ENCODE peak calls at places on chromosomes 11 and 22, in four cellular contexts. R is B cell, Q is brain microvascular endothelial cell, G is ascending aorta. U is an unnamed sample.

GRCh38 chr11:71504526-71504925 is 22.5 kb upstream of the KRTAP5-7 start:
- DNase-seq in R (no peak), Q (no peak), G (peak), U (no peak)

GRCh38 chr11:128054323-128054910 is 532.9 kb downstream of the ETS1 start:
- DNase-seq in G (no peak), Q (no peak), R (no peak), U (no peak)

GRCh38 chr11:105860105-105860504 is 161.9 kb downstream of the MSANTD4 start:
- DNase-seq in Q (no peak), G (no peak), R (no peak), U (no peak)

GRCh38 chr22:28759861-28760560 is 12.5 kb upstream of the CCDC117 start:
- DNase-seq in G (no peak), Q (no peak), R (no peak), U (no peak)

GRCh38 chr22:50548046-50548912 is 2.6 kb downstream of the KLHDC7B start:
- DNase-seq in R (peak), G (no peak), Q (no peak), U (no peak)

GRCh38 chr11:100903284-100903683 is 216.2 kb downstream of the ARHGAP42 start:
- DNase-seq in G (no peak), Q (no peak), R (no peak), U (no peak)

GRCh38 chr11:71465054-71465453 is 12.1 kb downstream of the NADSYN1 start:
- DNase-seq in G (no peak), R (no peak), Q (no peak), U (no peak)

GRCh38 chr11:112058103-112058502 is 15.7 kb downstream of the PIH1D2 start:
- DNase-seq in G (no peak), R (no peak), Q (no peak), U (no peak)

GRCh38 chr11:123702137-123702536 is 39.3 kb downstream of the ZNF202 start:
- DNase-seq in Q (peak), G (no peak), R (no peak), U (no peak)

GRCh38 chr22:30210235-30210831 is 36.2 kb downstream of the LIF start:
- DNase-seq in G (no peak), Q (peak), R (no peak), U (no peak)

GRCh38 chr11:97502201-97502600 is 1112.4 kb downstream of the JRKL start:
- DNase-seq in G (no peak), R (no peak), Q (peak), U (no peak)

GRCh38 chr11:8080674-8081590 is at the start of gene TUB:
- DNase-seq in G (no peak), R (peak), Q (no peak), U (no peak)

GRCh38 chr22:28815101-28815500 is 14.7 kb upstream of the XBP1 start:
- DNase-seq in R (no peak), G (no peak), Q (no peak), U (no peak)

GRCh38 chr11:126840201-126840886 is 160.2 kb downstream of the KIRREL3 start:
- DNase-seq in Q (peak), R (no peak), G (no peak), U (no peak)

GRCh38 chr11:128420277-128420676 is 167.1 kb downstream of the ETS1 start:
- DNase-seq in R (no peak), Q (no peak), G (no peak), U (no peak)

GRCh38 chr11:128522943-128523518 is 64.3 kb downstream of the ETS1 start:
- DNase-seq in R (peak), Q (no peak), G (no peak), U (no peak)

GRCh38 chr22:45686842-45687241 is 15.2 kb downstream of the ATXN10 start:
- DNase-seq in G (no peak), R (no peak), Q (no peak), U (no peak)

GRCh38 chr11:105719073-105719846 is 109.4 kb downstream of the GRIA4 start:
- DNase-seq in R (no peak), Q (peak), G (no peak), U (no peak)

GRCh38 chr11:19592842-19593241 is 119.8 kb upstream of the NAV2 start:
- DNase-seq in R (no peak), Q (no peak), G (no peak), U (no peak)

GRCh38 chr11:35083181-35084061 is 55.5 kb upstream of the CD44 start:
- DNase-seq in Q (peak), R (peak), G (peak), U (peak)

GRCh38 chr22:33303109-33303508 is 244.9 kb upstream of the SYN3 start:
- DNase-seq in Q (no peak), G (no peak), R (no peak), U (no peak)

GRCh38 chr11:68002943-68003845 is 703 bp downstream of the UNC93B1 start:
- DNase-seq in Q (no peak), R (peak), G (no peak), U (no peak)

GRCh38 chr11:64639885-64640284 is 48.9 kb downstream of the SLC22A12 start:
- DNase-seq in R (no peak), Q (no peak), G (no peak), U (no peak)

GRCh38 chr11:16788141-16789060 is 50.0 kb downstream of the C11orf58 start:
- DNase-seq in Q (peak), G (peak), R (peak), U (peak)

GRCh38 chr22:44639891-44640617 is 62.0 kb upstream of the PRR5 start:
- DNase-seq in Q (no peak), G (no peak), R (no peak), U (no peak)

GRCh38 chr11:10645212-10645795 is 48.3 kb downstream of the IRAG1 start:
- DNase-seq in G (no peak), Q (no peak), R (no peak), U (no peak)

GRCh38 chr11:62245271-62245753 is 3.3 kb downstream of the SCGB1D2 start:
- DNase-seq in G (no peak), R (no peak), Q (peak), U (no peak)

GRCh38 chr11:64090811-64091516 is 55.2 kb downstream of the FLRT1 start:
- DNase-seq in Q (no peak), R (no peak), G (no peak), U (no peak)

GRCh38 chr11:65556470-65557279 is 1.5 kb downstream of the LTBP3 start:
- DNase-seq in Q (no peak), R (peak), G (no peak), U (no peak)

GRCh38 chr11:28105869-28106268 is 2.1 kb downstream of the KIF18A start:
- DNase-seq in R (no peak), G (no peak), Q (no peak), U (no peak)

GRCh38 chr11:124801014-124801413 is 808 bp upstream of the MSANTD2 start:
- DNase-seq in R (no peak), Q (peak), G (no peak), U (no peak)

GRCh38 chr22:28250036-28250695 is 331.1 kb upstream of the PITPNB start:
- DNase-seq in G (no peak), R (no peak), Q (no peak), U (no peak)

GRCh38 chr22:49753276-49753884 is 74.3 kb downstream of the BRD1 start:
- DNase-seq in Q (no peak), R (peak), G (peak), U (no peak)

GRCh38 chr11:128568166-128568778 is 19.1 kb downstream of the ETS1 start:
- DNase-seq in G (no peak), Q (no peak), R (no peak), U (no peak)

GRCh38 chr22:25113316-25113721 is 86.3 kb upstream of the CRYBB3 start:
- DNase-seq in G (no peak), Q (no peak), R (no peak), U (no peak)

DNA sequence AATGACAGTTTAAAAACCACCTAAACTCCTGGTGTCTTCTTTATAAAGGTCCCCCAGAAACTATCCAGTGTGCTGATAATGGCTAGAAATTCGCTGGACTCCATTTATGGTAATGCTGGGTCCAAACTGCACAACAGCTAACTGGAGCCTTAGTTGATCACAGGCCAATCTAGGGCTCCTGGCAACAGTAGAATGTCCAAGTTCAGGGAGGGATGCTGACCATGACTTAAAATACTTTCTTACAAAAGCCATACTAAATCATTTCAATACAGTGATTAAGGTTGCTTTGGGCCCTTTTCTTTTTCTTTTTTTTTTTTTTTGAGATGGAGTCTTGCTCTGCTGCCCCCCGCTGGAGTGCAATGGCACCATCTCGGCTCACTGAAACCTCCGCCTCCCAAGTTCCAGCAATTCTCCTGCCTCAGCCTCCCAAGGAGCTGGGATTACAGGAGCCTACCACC is 14.5 kb upstream of the GAB2 start:
- DNase-seq in Q (no peak), R (no peak), G (no peak), U (no peak)
- TF ChIP-seq CTCF in Q (peak), R (peak), G (peak), U (no peak)

GRCh38 chr22:31629741-31630184 is 32.3 kb downstream of the PISD start:
- DNase-seq in Q (no peak), G (no peak), R (no peak), U (no peak)
- TF ChIP-seq CTCF in Q (no peak), G (no peak), R (no peak), U (no peak)

GRCh38 chr11:69892237-69892985 is 73.2 kb upstream of the FGF3 start:
- DNase-seq in R (no peak), G (no peak), Q (no peak), U (no peak)
- TF ChIP-seq CTCF in R (no peak), G (no peak), Q (peak), U (no peak)

GRCh38 chr22:46895753-46896152 is 133.3 kb downstream of the TBC1D22A start:
- DNase-seq in Q (no peak), G (no peak), R (no peak), U (no peak)
- TF ChIP-seq CTCF in Q (no peak), G (no peak), R (no peak), U (no peak)

GRCh38 chr11:121591405-121592033 is 138.8 kb upstream of the SORL1-AS1 start:
- DNase-seq in Q (peak), R (peak), G (peak), U (no peak)
- TF ChIP-seq CTCF in Q (peak), R (peak), G (peak), U (no peak)

GRCh38 chr22:38300197-38300945 is 16.9 kb downstream of the CSNK1E start:
- DNase-seq in G (no peak), R (no peak), Q (no peak), U (no peak)

GRCh38 chr22:38299758-38300157 is 17.5 kb downstream of the CSNK1E start:
- DNase-seq in R (no peak), Q (no peak), G (no peak), U (no peak)

GRCh38 chr22:38296372-38296771 is 20.9 kb downstream of the CSNK1E start:
- DNase-seq in R (no peak), Q (no peak), G (no peak), U (no peak)

GRCh38 chr22:38299001-38299651 is 18.1 kb downstream of the CSNK1E start:
- DNase-seq in Q (no peak), R (no peak), G (no peak), U (no peak)

GRCh38 chr22:38298312-38299000 is 18.8 kb downstream of the CSNK1E start:
- DNase-seq in G (no peak), Q (peak), R (peak), U (no peak)
- TF ChIP-seq CTCF in G (peak), Q (peak), R (peak), U (no peak)

GRCh38 chr11:72613977-72614376 is 60.2 kb downstream of the PDE2A start:
- DNase-seq in R (peak), G (no peak), Q (no peak), U (no peak)
- TF ChIP-seq CTCF in R (no peak), G (no peak), Q (no peak), U (no peak)

DNA sequence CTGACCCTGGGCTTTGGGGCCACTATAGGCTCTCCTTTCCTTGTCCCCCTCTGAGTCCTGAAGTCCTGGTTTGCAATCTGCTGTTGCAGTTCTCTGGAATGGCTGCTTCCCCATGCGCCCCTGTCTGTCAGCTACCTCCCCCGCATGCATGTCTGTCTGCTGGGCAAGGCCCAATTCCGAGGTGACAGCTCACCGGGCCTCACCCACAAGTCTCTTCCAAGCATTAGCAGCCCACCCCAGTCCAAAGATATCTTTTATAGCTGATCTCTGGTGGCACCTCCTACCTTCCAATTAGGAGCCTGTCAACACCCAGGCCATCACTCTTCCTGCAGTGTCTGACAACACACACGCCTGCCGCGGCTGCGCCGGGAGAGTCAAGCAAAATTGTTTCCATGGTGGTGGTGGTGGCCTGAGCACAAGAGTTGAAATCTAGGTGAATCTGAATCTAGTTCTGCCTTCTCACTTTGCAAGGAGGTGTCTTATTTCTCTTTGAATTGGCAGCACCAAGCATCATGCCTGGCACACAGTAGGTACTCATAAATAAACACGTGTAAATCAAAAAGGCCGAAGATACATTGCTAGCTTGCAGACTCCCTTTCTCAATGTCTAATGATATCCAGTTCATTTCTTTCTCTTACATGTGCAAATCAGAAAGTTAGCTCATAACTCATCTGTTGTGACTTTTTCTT is 1.2 kb upstream of the LMO2 start:
- DNase-seq in G (no peak), Q (no peak), R (no peak), U (no peak)
- TF ChIP-seq CTCF in G (no peak), Q (no peak), R (no peak), U (no peak)